ENCODE peak calls at places on chromosomes 1 and 21, in four cellular contexts. Y is tibial nerve, A is ovary, J is suprapubic skin. L is an unnamed sample.

GRCh38 chr1:14522331-14523241 is 75.9 kb upstream of the KAZN start:
- DNase-seq in Y (no peak), A (peak; percentile 44), J (peak; percentile 80), L (no peak)

GRCh38 chr1:10788592-10789006 is 7.8 kb downstream of the CASZ1 start:
- DNase-seq in Y (no peak), A (no peak), J (no peak), L (peak; percentile 70)

GRCh38 chr1:158045639-158046038 is 52.2 kb downstream of the KIRREL1 start:
- DNase-seq in Y (no peak), A (no peak), J (no peak), L (no peak)

GRCh38 chr1:118987431-118988185 is 535 bp downstream of the TBX15 start:
- DNase-seq in Y (no peak), A (no peak), J (no peak), L (no peak)

GRCh38 chr1:3674100-3675094 is 22.1 kb downstream of the TP73 start:
- DNase-seq in Y (no peak), A (no peak), J (no peak), L (no peak)

GRCh38 chr1:30562559-30562958 is 160.8 kb downstream of the MATN1 start:
- DNase-seq in Y (no peak), A (no peak), J (no peak), L (no peak)

GRCh38 chr1:241406421-241406820 is 49.4 kb upstream of the RGS7 start:
- DNase-seq in Y (no peak), A (no peak), J (no peak), L (no peak)

GRCh38 chr1:53145051-53145600 is 2.7 kb upstream of the SLC1A7 start:
- DNase-seq in Y (no peak), A (no peak), J (no peak), L (no peak)

GRCh38 chr1:64488862-64489261 is 18.9 kb downstream of the CACHD1 start:
- DNase-seq in Y (no peak), A (no peak), J (no peak), L (no peak)

GRCh38 chr1:205591522-205592351 is 40.1 kb downstream of the ELK4 start:
- DNase-seq in Y (peak; percentile 80), A (peak; percentile 85), J (peak; percentile 94), L (peak; percentile 90)

GRCh38 chr1:246035060-246035531 is 472.0 kb downstream of the SMYD3 start:
- DNase-seq in Y (no peak), A (no peak), J (no peak), L (no peak)

GRCh38 chr1:46194641-46195179 is 3.5 kb downstream of the POMGNT1 start:
- DNase-seq in Y (no peak), A (no peak), J (no peak), L (no peak)

GRCh38 chr1:159752135-159752580 is 28.6 kb upstream of the DUSP23 start:
- DNase-seq in Y (peak; percentile 60), A (peak; percentile 26), J (peak; percentile 93), L (no peak)

GRCh38 chr1:203996126-203996525 is 76.8 kb upstream of the SOX13 start:
- DNase-seq in Y (no peak), A (no peak), J (no peak), L (no peak)

GRCh38 chr1:183932412-183932811 is 105.1 kb downstream of the COLGALT2 start:
- DNase-seq in Y (peak; percentile 59), A (peak; percentile 86), J (peak; percentile 73), L (peak; percentile 31)

GRCh38 chr21:46347791-46348381 is 23.9 kb downstream of the PCNT start:
- DNase-seq in Y (no peak), A (no peak), J (no peak), L (no peak)

GRCh38 chr21:33940164-33940563 is 24.6 kb upstream of the ATP5PO start:
- DNase-seq in Y (no peak), A (no peak), J (no peak), L (no peak)

GRCh38 chr1:29310616-29311180 is 74.4 kb downstream of the PTPRU start:
- DNase-seq in Y (no peak), A (no peak), J (no peak), L (no peak)

GRCh38 chr1:54680387-54680786 is 35.3 kb upstream of the TTC4 start:
- DNase-seq in Y (no peak), A (no peak), J (no peak), L (no peak)

GRCh38 chr1:54679055-54679643 is 36.5 kb upstream of the TTC4 start:
- DNase-seq in Y (no peak), A (no peak), J (no peak), L (no peak)

GRCh38 chr1:54683453-54683852 is 32.2 kb upstream of the TTC4 start:
- DNase-seq in Y (no peak), A (no peak), J (no peak), L (no peak)

GRCh38 chr1:54679706-54680105 is 36.0 kb upstream of the TTC4 start:
- DNase-seq in Y (no peak), A (no peak), J (no peak), L (no peak)

DNA sequence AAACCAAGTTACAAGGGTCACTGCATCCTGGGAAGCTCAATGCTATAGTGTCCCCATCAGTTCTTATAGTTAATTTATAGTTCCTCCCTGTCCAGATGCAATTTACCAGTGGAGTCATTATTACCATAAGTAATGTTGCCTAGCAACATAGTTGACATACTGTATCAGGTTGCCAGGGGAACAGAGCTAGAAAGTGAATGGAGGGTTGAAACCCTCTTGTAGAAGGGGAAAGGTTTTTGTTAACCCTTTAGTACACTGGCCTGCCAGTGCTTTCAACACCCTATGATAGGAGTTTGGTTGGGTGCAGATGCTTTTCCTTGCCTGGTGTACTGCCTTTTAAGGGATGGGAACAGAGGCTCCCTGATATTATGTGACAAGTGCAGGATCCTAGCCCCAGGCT is 34.3 kb upstream of the TTC4 start:
- DNase-seq in Y (no peak), A (no peak), J (no peak), L (no peak)
- TF ChIP-seq EP300 in Y (no peak), A (no peak), J (no peak), L (no peak)

GRCh38 chr1:200738348-200738732 is 353 bp upstream of the CAMSAP2 start:
- DNase-seq in Y (no peak), A (no peak), J (no peak), L (no peak)
- TF ChIP-seq POLR2A in Y (no peak), A (no peak), J (no peak), L (no peak)

DNA sequence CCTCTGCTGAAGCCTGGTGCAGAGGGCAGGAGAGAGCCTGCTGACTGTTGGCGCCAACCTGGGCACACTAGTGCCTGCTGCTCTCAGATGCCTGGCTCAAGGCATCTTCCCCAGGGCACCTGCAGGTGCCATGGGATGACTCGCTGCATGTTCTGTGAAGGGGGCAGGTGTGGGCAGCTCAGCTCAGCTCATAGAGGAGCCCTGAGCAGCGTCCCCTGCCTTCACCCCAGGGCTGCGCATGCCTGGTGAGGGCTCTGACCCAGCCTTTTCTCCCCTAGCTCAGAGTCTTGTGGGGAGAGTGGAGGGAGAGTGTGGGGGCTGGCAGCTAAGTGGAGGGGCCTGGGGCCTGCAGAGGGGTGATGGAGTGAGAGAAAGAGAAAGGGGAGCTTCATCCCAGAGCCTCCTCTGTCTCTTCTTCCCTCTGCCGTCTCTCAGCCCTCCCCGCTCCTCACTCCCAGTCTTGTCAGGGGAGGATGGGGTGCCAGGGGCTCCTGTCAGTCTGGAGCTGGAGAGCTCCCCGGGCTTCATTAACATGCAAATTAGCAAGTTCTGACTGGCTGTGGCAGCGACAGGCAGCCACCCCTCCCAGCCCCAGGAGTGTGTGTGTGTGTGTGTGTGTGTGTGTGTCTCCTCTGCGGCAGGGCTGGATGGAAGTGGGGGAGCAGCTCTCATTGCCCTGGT is 33.8 kb downstream of the FOXO6 start:
- DNase-seq in Y (no peak), A (no peak), J (no peak), L (no peak)
- TF ChIP-seq EP300 in Y (no peak), A (no peak), J (no peak), L (no peak)

DNA sequence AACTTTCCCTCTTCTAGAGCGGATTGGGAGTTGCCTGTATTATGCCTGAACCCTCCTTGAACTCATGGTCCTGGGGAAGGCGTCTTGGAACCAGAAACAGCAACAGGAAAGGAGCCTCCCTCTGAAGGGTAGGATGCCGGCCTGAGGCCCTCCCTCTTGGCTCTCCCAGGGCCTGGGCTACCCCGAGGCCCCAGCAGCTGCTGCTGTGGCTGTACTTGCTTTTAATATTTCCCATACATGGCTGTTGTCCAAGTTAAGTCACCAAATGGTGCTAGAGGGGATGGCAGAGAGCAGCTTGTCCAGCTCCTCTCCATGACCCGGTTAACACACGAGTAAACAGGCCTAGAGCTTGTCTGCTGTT is 10.5 kb downstream of the CHRNB2 start:
- DNase-seq in Y (no peak), A (peak; percentile 56), J (no peak), L (no peak)
- TF ChIP-seq POLR2A in Y (no peak), A (no peak), J (no peak), L (no peak)

DNA sequence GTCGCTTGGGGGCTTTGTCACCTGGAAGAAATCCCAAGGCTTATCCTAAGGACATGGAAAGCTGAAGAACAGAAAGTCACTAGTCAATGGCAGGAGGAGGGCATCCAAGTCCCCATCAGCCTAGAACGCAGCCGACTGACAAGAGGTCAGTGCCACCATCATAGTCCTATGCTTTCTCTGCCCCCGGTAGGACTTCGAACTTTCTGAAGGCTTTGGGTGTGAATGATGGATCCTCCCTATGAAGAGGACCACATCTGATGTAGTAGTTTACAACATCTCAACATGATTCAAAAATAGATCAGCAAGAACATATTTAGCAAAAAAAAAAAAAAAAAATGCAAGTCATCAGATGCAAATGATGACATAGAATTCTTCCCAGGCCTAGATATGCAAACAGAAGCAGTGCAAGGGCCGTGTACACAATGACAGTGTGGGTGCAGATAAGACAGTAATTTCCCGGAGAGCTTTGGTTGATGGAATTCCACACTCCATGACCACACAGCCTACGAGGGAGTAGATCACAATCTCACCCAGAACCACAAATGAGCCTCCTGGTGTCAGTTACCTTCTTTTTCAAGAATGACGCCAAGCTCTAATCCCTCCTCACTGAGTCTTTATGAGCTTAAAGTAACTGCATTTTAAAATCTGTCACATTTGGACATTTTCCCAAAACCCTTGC is 88.3 kb downstream of the PSMG1 start:
- DNase-seq in Y (no peak), A (no peak), J (no peak), L (no peak)
- TF ChIP-seq EP300 in Y (no peak), A (no peak), J (no peak), L (no peak)

GRCh38 chr1:151534662-151535278 is 5.3 kb upstream of the TUFT1 start:
- DNase-seq in Y (peak; percentile 78), A (peak; percentile 79), J (peak; percentile 83), L (peak; percentile 84)
- TF ChIP-seq POLR2A in Y (no peak), A (no peak), J (no peak), L (no peak)

L was measured in stomach.